ENCODE peak calls at places on chromosomes 5 and 9, in eight cellular contexts. S, W, G, U, A, F, Y and T are unnamed samples.

GRCh38 chr9:29691758-29692407 is 2118.6 kb upstream of the C9orf72 start:
- DNase-seq in S (peak; percentile 36), W (peak; percentile 53), G (peak; percentile 31), U (no peak), A (no peak), F (peak; percentile 2), Y (no peak), T (no peak)

GRCh38 chr5:151222769-151223446 is 984 bp downstream of the CCDC69 start:
- DNase-seq in S (no peak), W (no peak), G (no peak), U (peak; percentile 15), A (no peak), F (no peak), Y (peak; percentile 72), T (peak; percentile 46)

GRCh38 chr9:73265876-73266275 is 114.2 kb downstream of the ANXA1 start:
- DNase-seq in S (no peak), W (no peak), G (no peak), U (no peak), A (no peak), F (no peak), Y (no peak), T (no peak)

GRCh38 chr9:91832322-91832721 is 117.7 kb downstream of the ROR2 start:
- DNase-seq in S (no peak), W (no peak), G (no peak), U (no peak), A (no peak), F (no peak), Y (no peak), T (no peak)

GRCh38 chr5:141958113-141958512 is at the start of gene PCDH12:
- DNase-seq in S (no peak), W (peak; percentile 68), G (no peak), U (peak; percentile 27), A (no peak), F (no peak), Y (peak; percentile 71), T (no peak)

GRCh38 chr5:37580106-37580505 is 201.0 kb downstream of the WDR70 start:
- DNase-seq in S (no peak), W (no peak), G (no peak), U (no peak), A (no peak), F (no peak), Y (no peak), T (no peak)

GRCh38 chr5:119339965-119340364 is 15.9 kb upstream of the TNFAIP8 start:
- DNase-seq in S (no peak), W (no peak), G (no peak), U (no peak), A (no peak), F (no peak), Y (no peak), T (no peak)

GRCh38 chr9:3074247-3074646 is 230.4 kb upstream of the PUM3 start:
- DNase-seq in S (no peak), W (no peak), G (no peak), U (peak; percentile 62), A (no peak), F (no peak), Y (no peak), T (no peak)

GRCh38 chr5:124583469-124584350 is 162.7 kb downstream of the ZNF608 start:
- DNase-seq in S (peak; percentile 65), W (no peak), G (no peak), U (peak; percentile 69), A (no peak), F (no peak), Y (no peak), T (no peak)